ENCODE peak calls at places on chromosomes 7 and 10, in six cellular contexts. U, L, W, H, X and C are unnamed samples.
A peak's percentile ranks its signal among the peaks of the same experiment; 100 is the strongest.

GRCh38 chr7:83547526-83547925 is 101.4 kb downstream of the SEMA3E start:
- DNase-seq in U (no peak), X (no peak), L (peak; percentile 29), H (peak; percentile 30), W (no peak), C (no peak)

GRCh38 chr7:151404216-151405011 is 5.4 kb downstream of the WDR86 start:
- DNase-seq in U (no peak), L (no peak), W (no peak), H (no peak), X (no peak), C (no peak)

GRCh38 chr10:43901302-43901701 is 252.6 kb upstream of the ZNF32 start:
- DNase-seq in H (no peak), X (no peak), U (no peak), L (no peak), W (no peak), C (no peak)

GRCh38 chr10:107653832-107654287 is 489.4 kb upstream of the SORCS1 start:
- DNase-seq in X (peak; percentile 3), U (no peak), W (no peak), H (no peak), L (peak; percentile 34), C (peak; percentile 32)

GRCh38 chr7:12239821-12240220 is 28.7 kb downstream of the TMEM106B start:
- DNase-seq in H (no peak), W (no peak), L (no peak), X (no peak), U (no peak), C (no peak)

GRCh38 chr10:11411926-11412545 is 199.4 kb downstream of the USP6NL start:
- DNase-seq in X (no peak), L (no peak), U (no peak), W (no peak), H (no peak), C (no peak)

GRCh38 chr7:696426-697258 is 29.9 kb upstream of the DNAAF5 start:
- DNase-seq in L (no peak), H (no peak), W (no peak), U (no peak), X (no peak), C (no peak)

GRCh38 chr7:138981332-138982203 is at the start of gene KIAA1549:
- DNase-seq in H (peak; percentile 87), X (no peak), W (peak; percentile 67), U (peak; percentile 17), L (peak; percentile 61), C (no peak)

GRCh38 chr7:38558786-38559185 is 72.4 kb downstream of the AMPH start:
- DNase-seq in U (no peak), X (no peak), H (no peak), W (no peak), L (no peak), C (no peak)

GRCh38 chr7:138247568-138248328 is 171.5 kb downstream of the AKR1D1 start:
- DNase-seq in H (no peak), X (no peak), L (no peak), W (no peak), U (no peak), C (no peak)

GRCh38 chr7:151249034-151249731 is 689 bp upstream of the SMARCD3 start:
- DNase-seq in H (peak; percentile 57), U (no peak), L (peak; percentile 54), W (peak; percentile 72), X (no peak), C (no peak)

GRCh38 chr10:49767752-49768151 is 5.6 kb upstream of the OGDHL start:
- DNase-seq in X (no peak), L (no peak), H (no peak), W (no peak), U (no peak), C (no peak)

GRCh38 chr10:92110039-92110794 is 180.7 kb downstream of the CPEB3 start:
- DNase-seq in H (no peak), L (no peak), X (no peak), U (no peak), W (no peak), C (no peak)

GRCh38 chr10:10295537-10295936 is 722.1 kb upstream of the CELF2 start:
- DNase-seq in W (no peak), U (no peak), X (no peak), H (no peak), L (no peak), C (no peak)

GRCh38 chr7:133081119-133081604 is 728 bp downstream of the CHCHD3 start:
- DNase-seq in W (peak; percentile 26), L (peak; percentile 30), U (no peak), H (peak; percentile 43), X (no peak), C (no peak)

GRCh38 chr7:18760046-18760445 is 264.5 kb downstream of the HDAC9 start:
- DNase-seq in U (no peak), H (no peak), X (no peak), L (no peak), W (no peak), C (no peak)

GRCh38 chr7:4603843-4604231 is 78.3 kb upstream of the FOXK1 start:
- DNase-seq in H (no peak), L (no peak), W (no peak), U (no peak), X (no peak), C (no peak)

DNA sequence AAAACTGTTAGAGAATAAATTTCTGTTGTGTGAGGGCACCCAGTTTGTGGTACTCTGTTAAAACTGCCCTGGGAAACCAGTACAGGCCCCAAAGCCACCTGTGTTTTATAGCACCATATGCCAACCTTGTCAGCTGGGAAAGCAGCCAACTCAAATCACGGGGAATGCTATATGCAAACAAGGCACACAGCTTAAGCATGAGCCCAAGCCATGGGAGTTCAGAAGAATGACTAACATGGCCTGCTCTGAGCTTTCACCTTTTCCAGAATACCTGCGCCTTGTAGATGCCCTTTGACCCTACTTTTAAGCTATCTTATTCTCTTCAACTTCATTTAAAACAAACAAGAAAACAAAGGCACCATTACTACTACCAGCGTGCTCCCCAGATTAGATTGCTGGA is 5.5 kb upstream of the SLC25A13 start:
- DNase-seq in L (peak; percentile 94), W (no peak), H (no peak), U (no peak), X (no peak), C (no peak)
- H3K4me3 ChIP-seq in L (no peak overlapping the region), W (no peak overlapping the region), H (no peak overlapping the region), U (no peak overlapping the region), X (no peak overlapping the region), C (no peak overlapping the region)

DNA sequence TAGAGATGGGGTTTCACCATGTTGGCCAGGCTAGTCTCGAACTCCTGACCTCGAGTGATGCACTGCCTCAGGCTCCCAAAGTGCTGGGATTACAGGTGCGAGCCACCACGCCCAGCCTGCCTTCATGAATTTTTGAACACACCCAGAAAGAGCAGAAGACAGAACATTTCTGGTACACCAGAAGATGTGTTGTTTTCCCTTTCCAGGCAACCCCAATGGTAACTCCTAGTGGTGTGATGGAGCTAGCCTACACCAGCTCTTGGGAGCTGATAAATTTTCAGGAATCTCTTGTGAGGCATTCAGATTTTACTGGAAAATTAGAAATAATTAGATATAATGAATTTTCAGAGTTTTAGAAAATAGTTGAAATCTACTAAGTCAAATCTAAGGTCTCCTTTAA is 904 bp upstream of the CCDC7 start:
- DNase-seq in H (no peak), W (no peak), L (no peak), X (no peak), U (no peak), C (no peak)
- H3K4me3 ChIP-seq in H (peak overlapping the region; percentile 50), W (peak overlapping the region; percentile 80), L (peak overlapping the region; percentile 54), X (peak overlapping the region; percentile 83), U (no peak overlapping the region), C (peak overlapping the region; percentile 82)

DNA sequence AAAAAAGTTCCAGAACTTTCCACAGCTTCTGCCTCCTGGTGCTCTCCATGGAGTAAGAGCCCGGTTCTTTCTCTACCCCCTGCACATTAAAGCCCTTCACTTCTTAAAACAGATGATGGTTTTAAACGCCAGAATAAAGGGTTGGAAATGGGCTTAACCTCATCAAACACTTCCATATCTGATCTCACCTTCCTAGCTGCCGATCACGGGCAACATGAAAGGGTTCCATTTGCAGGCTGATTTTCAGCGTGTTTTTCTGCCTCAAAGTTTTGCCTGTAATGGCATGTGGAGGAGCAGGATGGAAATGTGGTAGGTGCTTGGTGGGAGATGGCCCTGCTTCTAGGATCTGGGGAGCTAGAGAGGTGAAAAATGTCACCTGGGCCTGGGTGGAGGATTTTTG is 291.9 kb downstream of the TCF7L2 start:
- DNase-seq in U (no peak), L (no peak), X (no peak), W (no peak), H (no peak), C (no peak)
- H3K4me3 ChIP-seq in U (no peak overlapping the region), L (no peak overlapping the region), X (no peak overlapping the region), W (no peak overlapping the region), H (no peak overlapping the region), C (no peak overlapping the region)

GRCh38 chr7:73433924-73434700 is 534 bp downstream of the FZD9 start:
- DNase-seq in X (no peak), U (no peak), W (no peak), H (no peak), L (no peak), C (no peak)
- H3K4me3 ChIP-seq in X (peak overlapping the region; percentile 61), U (no peak overlapping the region), W (peak overlapping the region; percentile 59), H (peak overlapping the region; percentile 40), L (peak overlapping the region; percentile 23), C (peak overlapping the region; percentile 51)

DNA sequence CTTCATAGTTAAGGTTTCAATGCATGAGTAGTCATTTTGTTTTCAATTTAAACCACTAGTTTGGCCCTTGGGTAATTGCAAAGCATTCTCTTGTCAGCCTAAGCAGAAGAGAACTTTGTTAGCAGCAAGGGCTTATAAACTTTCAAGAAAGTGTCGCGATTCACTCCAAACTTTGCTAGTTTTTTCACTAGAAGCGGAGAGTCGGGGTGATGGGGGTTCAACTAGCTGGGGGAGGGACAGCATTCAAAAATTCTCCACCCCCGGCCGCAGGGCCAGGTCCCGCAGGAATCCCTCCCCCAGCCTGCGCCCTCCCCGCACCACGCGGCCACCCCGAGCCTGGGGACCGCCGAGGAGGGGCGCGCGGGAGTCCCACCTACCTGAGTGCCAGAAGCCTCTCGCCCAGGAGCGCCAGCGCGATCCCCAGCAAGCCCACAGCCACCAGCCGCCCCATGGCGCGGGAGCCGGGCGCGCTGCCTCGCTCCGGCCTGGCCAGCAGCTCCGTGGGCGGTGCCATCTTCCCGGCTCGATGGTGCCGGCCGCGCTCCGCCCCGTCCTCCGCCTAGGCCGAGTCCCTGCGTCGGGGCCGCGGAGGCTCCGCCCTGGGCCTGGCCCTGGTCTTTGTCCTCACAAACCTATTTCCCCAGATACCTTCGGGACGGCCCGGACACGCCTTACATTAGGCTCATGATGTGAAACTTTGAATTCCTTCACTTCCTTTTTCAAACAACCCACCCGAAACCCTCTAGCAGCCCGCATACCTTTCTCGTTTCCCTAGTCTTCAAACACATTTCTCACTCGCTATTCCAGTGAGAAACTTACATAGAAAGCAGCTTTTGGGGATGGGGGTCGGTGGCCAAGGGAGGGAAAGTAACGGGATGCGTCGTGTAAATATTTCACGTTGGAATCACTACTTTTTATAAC is at the start of gene PON2:
- DNase-seq in L (peak; percentile 88), X (no peak), U (peak; percentile 7), W (peak; percentile 85), H (peak; percentile 90), C (no peak)
- H3K4me3 ChIP-seq in L (peak within 1 kb of the TSS; percentile 70), X (peak within 1 kb of the TSS; percentile 70), U (peak within 1 kb of the TSS; percentile 55), W (peak within 1 kb of the TSS; percentile 85), H (peak within 1 kb of the TSS; percentile 41), C (peak within 1 kb of the TSS; percentile 66)